ENCODE peak calls at places on chromosomes 5 and 9, in six cellular contexts. R is GM23338, S is GM12878, H is upper lobe of left lung, M is HepG2, F is K562. N is an unnamed sample. For H3K4me1, the result is how much of the 10 kb centered on the place peaks cover.

GRCh38 chr5:111537153-111538024 is 25.1 kb upstream of the STARD4 start:
- ATAC-seq in S (no peak), F (no peak), H (no peak), M (no peak), R (no peak), N (no peak)

GRCh38 chr9:995192-995591 is 18.7 kb downstream of the DMRT3 start:
- ATAC-seq in S (no peak), R (no peak), H (no peak), M (no peak), F (no peak), N (no peak)

GRCh38 chr9:127423591-127423933 is 620 bp upstream of the ZNF79 start:
- ATAC-seq in F (no peak), R (peak), S (no peak), H (no peak), M (peak), N (peak)

GRCh38 chr5:50889790-50890189 is 223.4 kb downstream of the PARP8 start:
- ATAC-seq in S (no peak), R (no peak), H (no peak), F (no peak), M (no peak), N (no peak)

GRCh38 chr5:140131967-140132409 is 6.3 kb downstream of the IGIP start:
- ATAC-seq in H (peak), F (peak), S (peak), M (no peak), R (no peak), N (no peak)

GRCh38 chr5:107805819-107806218 is 135.1 kb upstream of the EFNA5 start:
- ATAC-seq in R (no peak), S (no peak), M (no peak), F (no peak), H (no peak), N (no peak)

GRCh38 chr9:16401720-16402119 is 468.8 kb downstream of the BNC2 start:
- ATAC-seq in R (no peak), S (no peak), F (no peak), H (no peak), M (no peak), N (no peak)

GRCh38 chr9:70020217-70020616 is 23.4 kb upstream of the MAMDC2 start:
- ATAC-seq in R (peak), S (no peak), M (no peak), F (no peak), H (no peak), N (no peak)

GRCh38 chr5:132103969-132104391 is 30.4 kb downstream of the CSF2 start:
- ATAC-seq in S (peak), R (no peak), F (no peak), H (peak), M (no peak), N (no peak)

GRCh38 chr5:119318256-119318914 is 37.4 kb upstream of the TNFAIP8 start:
- ATAC-seq in M (peak), S (peak), H (no peak), R (no peak), F (no peak), N (no peak)

GRCh38 chr9:130901498-130902203 is 5.0 kb upstream of the QRFP start:
- ATAC-seq in F (no peak), S (no peak), R (no peak), H (no peak), M (no peak), N (no peak)

GRCh38 chr9:83060557-83060956 is 2.4 kb downstream of the RASEF start:
- ATAC-seq in H (peak), S (no peak), M (no peak), F (no peak), R (no peak), N (no peak)

GRCh38 chr5:34918025-34918424 is 2.5 kb downstream of the BRIX1 start:
- ATAC-seq in H (no peak), F (peak), R (no peak), M (no peak), S (peak), N (no peak)

GRCh38 chr9:128588581-128589233 is 36.3 kb downstream of the SPTAN1 start:
- ATAC-seq in F (no peak), S (no peak), R (no peak), M (no peak), H (no peak), N (no peak)

GRCh38 chr5:2163940-2164490 is 281.3 kb upstream of the IRX4 start:
- ATAC-seq in S (no peak), M (no peak), F (no peak), H (no peak), R (peak), N (no peak)

GRCh38 chr5:2739360-2740050 is 12.0 kb downstream of the IRX2 start:
- ATAC-seq in S (no peak), F (peak), R (peak), M (peak), H (peak), N (no peak)

GRCh38 chr5:96008487-96008886 is 46.8 kb upstream of the ELL2 start:
- ATAC-seq in H (no peak), F (no peak), M (no peak), R (no peak), S (no peak), N (no peak)

GRCh38 chr9:134992755-134993124 is 75.0 kb upstream of the FCN1 start:
- ATAC-seq in F (no peak), H (no peak), M (no peak), R (no peak), S (no peak), N (peak)

GRCh38 chr5:149828161-149829011 is 98.3 kb downstream of the PPARGC1B start:
- ATAC-seq in M (peak), F (peak), S (peak), R (peak), H (peak), N (peak)

GRCh38 chr5:96627792-96628191 is 34.4 kb upstream of the CAST start:
- ATAC-seq in M (peak), R (no peak), F (no peak), S (peak), H (no peak), N (no peak)

GRCh38 chr9:134783699-134784039 is 96.9 kb upstream of the FCN2 start:
- ATAC-seq in F (no peak), R (no peak), H (no peak), S (no peak), M (no peak), N (peak)

GRCh38 chr5:143426437-143426991 is 23.0 kb upstream of the NR3C1 start:
- ATAC-seq in F (no peak), M (no peak), H (no peak), R (no peak), S (peak), N (no peak)

GRCh38 chr5:73531356-73531755 is 33.1 kb downstream of the BTF3 start:
- ATAC-seq in M (no peak), H (no peak), R (no peak), F (no peak), S (no peak), N (no peak)

GRCh38 chr9:93223241-93224180 is 39.6 kb downstream of the WNK2 start:
- ATAC-seq in M (no peak), R (no peak), F (no peak), H (no peak), S (no peak), N (peak)

GRCh38 chr5:168943999-168944398 is 356.9 kb downstream of the SLIT3 start:
- ATAC-seq in H (no peak), S (no peak), F (no peak), M (no peak), R (no peak), N (no peak)

DNA sequence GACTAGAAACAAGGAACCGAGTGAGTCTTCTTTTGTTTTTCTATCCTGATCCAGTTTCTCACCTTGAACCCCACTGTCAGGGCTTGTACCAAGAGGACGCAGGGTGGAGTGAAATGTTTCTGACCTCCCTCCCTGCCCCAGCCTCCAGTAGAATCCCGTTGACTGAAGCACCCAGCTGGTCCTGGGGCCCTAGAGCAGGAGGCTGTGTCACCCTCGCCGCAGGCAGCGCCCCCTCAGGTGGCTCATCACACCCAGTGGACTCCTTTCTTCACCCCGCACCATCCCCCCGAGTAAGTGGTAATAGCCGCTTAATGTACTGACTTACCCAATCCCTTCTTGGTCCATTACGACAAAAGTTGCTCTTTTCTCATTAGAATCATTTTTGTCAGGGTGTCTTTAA is 53.8 kb downstream of the MVB12B start:
- ATAC-seq in H (no peak), F (peak), R (peak), S (no peak), M (no peak), N (no peak)
- H3K27ac ChIP-seq in H (no peak), F (no peak), R (no peak), S (no peak), M (no peak), N (no peak)

GRCh38 chr5:137254695-137255094 is 244.4 kb downstream of the SPOCK1 start:
- ATAC-seq in M (no peak), R (no peak), H (no peak), S (no peak), F (no peak), N (peak)
- TF ChIP-seq POLR2AphosphoS5 in M (no peak), R (no peak), H (no peak), S (no peak), F (no peak), N (peak)

DNA sequence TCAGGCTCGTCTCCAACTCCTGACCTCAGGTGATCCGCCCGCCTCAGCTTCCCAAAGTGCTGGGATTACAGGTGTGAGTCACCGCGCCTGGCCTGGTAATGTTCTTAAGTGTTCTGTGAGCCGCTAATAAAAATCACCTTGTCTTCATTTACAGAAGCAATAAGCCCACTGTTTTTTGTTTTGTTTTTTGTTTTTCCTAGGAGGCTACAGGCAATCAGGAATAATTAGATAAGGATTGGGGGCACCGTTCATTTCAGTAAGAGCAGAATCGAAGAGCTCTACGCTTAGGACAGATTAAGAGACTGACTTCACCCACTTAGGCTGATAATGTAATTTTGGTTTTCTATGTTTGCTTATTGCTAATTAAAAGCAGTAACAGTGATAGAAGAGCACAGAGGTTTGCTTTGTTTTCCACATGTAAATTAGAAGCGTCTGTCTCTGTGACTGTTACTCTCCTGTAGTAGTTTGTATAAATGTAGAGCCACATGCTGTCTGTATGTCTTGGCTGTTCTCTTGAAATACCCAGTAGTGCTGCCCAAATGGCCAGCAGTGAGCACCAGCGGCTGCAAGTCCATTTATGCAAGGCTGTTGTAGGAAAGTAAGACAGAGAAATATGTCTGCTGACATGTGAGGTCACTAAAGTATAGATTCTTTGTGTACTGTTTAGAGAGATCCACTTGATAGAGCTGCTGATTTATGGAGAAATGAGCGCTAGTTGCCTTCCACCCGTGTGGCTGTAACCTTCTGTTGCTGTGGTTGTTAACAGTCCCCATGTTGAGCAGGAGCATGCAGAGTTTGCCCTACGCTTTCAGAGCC is 30.5 kb downstream of the TRIO start:
- ATAC-seq in S (peak), M (peak), R (peak), F (no peak), H (no peak), N (no peak)
- H3K4me1 ChIP-seq in S (half or more), M (half or more), R (half or more), F (under half), H (under half), N (under half)

GRCh38 chr9:109417585-109418544 is 80.2 kb downstream of the PTPN3 start:
- ATAC-seq in H (no peak), R (no peak), S (peak), M (no peak), F (no peak), N (no peak)
- H3K27ac ChIP-seq in H (no peak), R (no peak), S (peak), M (no peak), F (no peak), N (peak)

GRCh38 chr9:117138257-117138656 is 276.6 kb downstream of the ASTN2 start:
- ATAC-seq in S (no peak), M (no peak), R (no peak), F (no peak), H (no peak), N (no peak)
- TF ChIP-seq POLR2AphosphoS5 in S (no peak), M (no peak), R (no peak), F (no peak), H (no peak), N (no peak)

GRCh38 chr5:17614872-17615605 is 4.8 kb downstream of the TAF11L12 start:
- ATAC-seq in R (no peak), M (no peak), F (no peak), S (no peak), H (no peak), N (no peak)

GRCh38 chr5:17620627-17621026 is 10.4 kb downstream of the TAF11L12 start:
- ATAC-seq in F (peak), H (peak), S (no peak), M (no peak), R (peak), N (no peak)

GRCh38 chr5:17619353-17619752 is 9.2 kb downstream of the TAF11L12 start:
- ATAC-seq in R (no peak), H (no peak), M (no peak), F (no peak), S (no peak), N (no peak)
- H3K4me1 ChIP-seq in R (under half), H (under half), M (under half), F (under half), S (under half), N (under half)

N was measured in gastroesophageal sphincter.